ENCODE peak calls at places on chromosome 5, in nine cellular contexts. L, H, D, C, M, K, J, Y and O are unnamed samples.

GRCh38 chr5:10509593-10509992 is 54.3 kb upstream of the ANKRD33B start:
- DNase-seq in L (no peak), H (no peak), D (no peak), C (no peak), M (no peak), K (no peak), J (no peak), Y (no peak), O (no peak)

GRCh38 chr5:370959-371810 is 49.7 kb downstream of the AHRR start:
- DNase-seq in L (no peak), H (peak), D (no peak), C (no peak), M (no peak), K (no peak), J (no peak), Y (peak), O (no peak)

GRCh38 chr5:172407241-172407691 is 47.1 kb downstream of the SH3PXD2B start:
- DNase-seq in L (peak), H (no peak), D (no peak), C (no peak), M (no peak), K (peak), J (no peak), Y (no peak), O (no peak)

GRCh38 chr5:80864706-80865435 is 95.3 kb upstream of the RASGRF2 start:
- DNase-seq in L (no peak), H (no peak), D (no peak), C (no peak), M (no peak), K (no peak), J (no peak), Y (no peak), O (no peak)

GRCh38 chr5:15993934-15994333 is 185.7 kb downstream of the MARCHF11 start:
- DNase-seq in L (no peak), H (no peak), D (no peak), C (peak), M (no peak), K (peak), J (no peak), Y (no peak), O (no peak)

GRCh38 chr5:1806974-1807373 is 5.8 kb downstream of the NDUFS6 start:
- DNase-seq in L (no peak), H (no peak), D (no peak), C (no peak), M (no peak), K (no peak), J (no peak), Y (no peak), O (no peak)

GRCh38 chr5:150001660-150002493 is 1.3 kb downstream of the HMGXB3 start:
- DNase-seq in L (no peak), H (no peak), D (no peak), C (peak), M (peak), K (peak), J (peak), Y (no peak), O (peak)

GRCh38 chr5:159902444-159903121 is 13.7 kb upstream of the ADRA1B start:
- DNase-seq in L (no peak), H (no peak), D (no peak), C (peak), M (peak), K (peak), J (no peak), Y (no peak), O (no peak)

GRCh38 chr5:174734571-174735497 is 10.5 kb downstream of the MSX2 start:
- DNase-seq in L (no peak), H (no peak), D (no peak), C (no peak), M (no peak), K (no peak), J (no peak), Y (no peak), O (no peak)

GRCh38 chr5:132130918-132131715 is 57.5 kb downstream of the CSF2 start:
- DNase-seq in L (no peak), H (no peak), D (no peak), C (no peak), M (no peak), K (no peak), J (no peak), Y (no peak), O (no peak)

GRCh38 chr5:37955748-37956147 is 115.9 kb upstream of the GDNF start:
- DNase-seq in L (no peak), H (no peak), D (no peak), C (no peak), M (no peak), K (no peak), J (no peak), Y (no peak), O (no peak)

GRCh38 chr5:72067682-72068470 is 39.4 kb upstream of the MAP1B start:
- DNase-seq in L (no peak), H (no peak), D (no peak), C (peak), M (peak), K (peak), J (no peak), Y (no peak), O (no peak)

GRCh38 chr5:119400248-119400647 is 44.4 kb downstream of the TNFAIP8 start:
- DNase-seq in L (peak), H (no peak), D (no peak), C (no peak), M (no peak), K (no peak), J (no peak), Y (no peak), O (no peak)

GRCh38 chr5:132479812-132480441 is 10.6 kb downstream of the IRF1 start:
- DNase-seq in L (no peak), H (no peak), D (no peak), C (no peak), M (no peak), K (no peak), J (no peak), Y (no peak), O (no peak)

GRCh38 chr5:145189786-145190185 is 645.4 kb downstream of the PRELID2 start:
- DNase-seq in L (no peak), H (no peak), D (no peak), C (peak), M (no peak), K (no peak), J (no peak), Y (no peak), O (no peak)

GRCh38 chr5:143174714-143175398 is 228.6 kb downstream of the NR3C1 start:
- DNase-seq in L (no peak), H (no peak), D (no peak), C (no peak), M (no peak), K (no peak), J (no peak), Y (no peak), O (no peak)

GRCh38 chr5:96113170-96113939 is 151.7 kb upstream of the ELL2 start:
- DNase-seq in L (no peak), H (no peak), D (no peak), C (no peak), M (no peak), K (no peak), J (peak), Y (no peak), O (no peak)

GRCh38 chr5:103258957-103259704 is 568 bp downstream of the MACIR start:
- DNase-seq in L (peak), H (peak), D (peak), C (peak), M (no peak), K (peak), J (peak), Y (peak), O (peak)

GRCh38 chr5:103256178-103256577 is 2.4 kb upstream of the MACIR start:
- DNase-seq in L (no peak), H (no peak), D (no peak), C (no peak), M (no peak), K (no peak), J (no peak), Y (no peak), O (no peak)

GRCh38 chr5:103260951-103261350 is 2.4 kb downstream of the MACIR start:
- DNase-seq in L (no peak), H (no peak), D (no peak), C (no peak), M (no peak), K (no peak), J (no peak), Y (no peak), O (no peak)

GRCh38 chr5:103259705-103260355 is 1.3 kb downstream of the MACIR start:
- DNase-seq in L (peak), H (no peak), D (no peak), C (peak), M (no peak), K (peak), J (no peak), Y (no peak), O (no peak)

DNA sequence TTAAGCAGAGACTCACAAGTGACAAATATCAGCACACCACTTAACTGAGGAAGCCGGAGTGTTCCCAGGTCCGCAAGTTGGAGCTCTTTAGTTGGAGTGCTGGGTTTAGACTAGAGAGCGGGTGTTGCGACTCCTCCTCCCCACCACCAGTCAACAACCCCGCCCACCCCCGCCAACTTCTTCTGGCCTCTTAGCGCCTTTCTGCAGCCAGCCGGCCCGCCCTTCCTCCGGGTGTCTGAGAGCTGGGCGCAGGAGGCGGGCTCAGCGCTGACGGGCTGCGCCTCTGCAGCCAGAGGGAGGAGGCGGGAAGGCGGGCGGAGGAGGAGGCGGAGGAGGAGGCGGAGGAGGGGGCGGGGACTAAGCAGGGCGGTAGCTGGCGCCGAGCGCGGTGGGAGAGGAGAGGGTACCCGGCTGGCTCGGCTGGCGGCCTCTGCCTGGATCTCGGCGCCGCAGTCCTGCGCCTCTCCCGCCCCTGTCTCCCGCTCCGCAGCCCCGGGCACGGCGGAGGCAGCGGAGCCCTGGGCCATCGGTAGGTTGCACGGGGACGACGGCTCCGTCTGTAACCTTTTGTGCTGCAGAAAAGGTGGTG is at the start of gene MACIR:
- DNase-seq in L (peak), H (peak), D (peak), C (peak), M (peak), K (peak), J (peak), Y (peak), O (peak)
- TF ChIP-seq CTCF in L (peak), H (no peak), D (no peak), C (peak), M (no peak), K (no peak), J (no peak), Y (no peak), O (no peak)

GRCh38 chr5:60535198-60535597 is 164.8 kb downstream of the DEPDC1B start:
- DNase-seq in L (no peak), H (no peak), D (no peak), C (no peak), M (no peak), K (no peak), J (no peak), Y (no peak), O (no peak)

GRCh38 chr5:60538955-60539866 is 160.8 kb downstream of the DEPDC1B start:
- DNase-seq in L (no peak), H (no peak), D (no peak), C (peak), M (no peak), K (peak), J (no peak), Y (no peak), O (no peak)

GRCh38 chr5:60529001-60529400 is 171.0 kb downstream of the DEPDC1B start:
- DNase-seq in L (no peak), H (no peak), D (no peak), C (no peak), M (no peak), K (no peak), J (no peak), Y (no peak), O (no peak)

GRCh38 chr5:60533789-60534188 is 166.2 kb downstream of the DEPDC1B start:
- DNase-seq in L (no peak), H (no peak), D (no peak), C (no peak), M (no peak), K (no peak), J (no peak), Y (no peak), O (no peak)
- TF ChIP-seq CTCF in L (no peak), H (no peak), D (no peak), C (no peak), M (no peak), K (no peak), J (no peak), Y (no peak), O (no peak)

GRCh38 chr5:56289602-56289987 is 56.5 kb upstream of the ANKRD55 start:
- DNase-seq in L (no peak), H (no peak), D (no peak), C (no peak), M (no peak), K (no peak), J (no peak), Y (no peak), O (no peak)

GRCh38 chr5:56282241-56282640 is 49.1 kb upstream of the ANKRD55 start:
- DNase-seq in L (no peak), H (no peak), D (no peak), C (no peak), M (no peak), K (no peak), J (no peak), Y (no peak), O (no peak)

GRCh38 chr5:56288880-56289601 is 55.9 kb upstream of the ANKRD55 start:
- DNase-seq in L (no peak), H (no peak), D (no peak), C (no peak), M (no peak), K (no peak), J (no peak), Y (no peak), O (no peak)

GRCh38 chr5:56282951-56283350 is 49.8 kb upstream of the ANKRD55 start:
- DNase-seq in L (no peak), H (no peak), D (no peak), C (no peak), M (no peak), K (no peak), J (no peak), Y (no peak), O (no peak)

DNA sequence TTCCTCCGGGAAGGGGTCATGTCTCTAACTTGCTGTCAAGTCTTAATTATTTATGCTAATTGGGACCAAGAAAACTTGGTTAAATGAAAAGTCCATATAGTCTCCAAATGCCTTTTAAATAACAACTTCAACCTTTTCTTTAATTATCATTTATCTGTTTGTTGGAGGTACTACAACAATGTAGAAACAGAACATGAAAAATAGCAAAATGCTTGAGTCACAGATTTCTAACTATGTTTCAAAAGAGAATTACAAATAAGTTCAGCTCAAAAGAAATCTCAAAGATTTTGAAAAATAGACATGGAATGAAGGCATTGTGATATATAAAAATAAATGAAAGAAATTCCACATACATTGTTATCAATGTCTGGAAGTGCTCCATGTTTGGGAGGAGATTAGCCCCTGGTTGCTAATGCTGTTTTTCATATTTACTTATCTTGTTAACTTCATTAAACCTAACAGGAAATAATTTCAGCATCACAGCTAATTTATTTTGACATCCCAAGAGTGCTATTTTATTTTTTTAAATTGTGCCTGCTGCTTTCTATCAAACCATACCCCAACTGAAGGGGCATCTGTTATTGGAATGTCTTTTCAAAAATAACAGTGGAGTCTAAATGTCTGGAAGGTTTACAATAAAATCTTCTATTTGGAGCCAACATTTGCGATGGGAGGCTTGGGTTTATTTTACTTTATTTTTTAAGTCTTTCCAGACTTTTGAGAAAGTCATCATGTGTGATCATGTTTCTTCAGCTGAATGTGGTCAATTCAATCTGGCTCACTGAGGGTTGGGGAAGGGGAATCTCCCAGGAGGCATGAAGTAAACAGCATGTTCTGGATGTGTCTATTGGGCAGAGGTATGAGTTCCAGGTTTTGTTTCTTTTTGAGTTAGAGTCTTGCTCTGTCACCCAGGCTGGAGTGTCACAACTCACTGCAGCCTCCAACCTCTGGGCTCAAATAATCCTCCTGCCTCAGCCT is 53.2 kb upstream of the ANKRD55 start:
- DNase-seq in L (no peak), H (no peak), D (no peak), C (no peak), M (no peak), K (peak), J (no peak), Y (no peak), O (no peak)
- TF ChIP-seq CTCF in L (no peak), H (no peak), D (no peak), C (no peak), M (no peak), K (no peak), J (no peak), Y (no peak), O (no peak)

GRCh38 chr5:156109317-156110023 is 217.5 kb upstream of the SGCD start:
- DNase-seq in L (no peak), H (no peak), D (no peak), C (no peak), M (no peak), K (no peak), J (no peak), Y (no peak), O (no peak)
- TF ChIP-seq CTCF in L (no peak), H (no peak), D (no peak), C (no peak), M (no peak), K (no peak), J (no peak), Y (no peak), O (no peak)

GRCh38 chr5:53035868-53036381 is 46.8 kb downstream of the ITGA2 start:
- DNase-seq in L (no peak), H (no peak), D (no peak), C (peak), M (no peak), K (no peak), J (no peak), Y (no peak), O (no peak)
- TF ChIP-seq CTCF in L (no peak), H (no peak), D (peak), C (peak), M (peak), K (peak), J (no peak), Y (no peak), O (peak)

DNA sequence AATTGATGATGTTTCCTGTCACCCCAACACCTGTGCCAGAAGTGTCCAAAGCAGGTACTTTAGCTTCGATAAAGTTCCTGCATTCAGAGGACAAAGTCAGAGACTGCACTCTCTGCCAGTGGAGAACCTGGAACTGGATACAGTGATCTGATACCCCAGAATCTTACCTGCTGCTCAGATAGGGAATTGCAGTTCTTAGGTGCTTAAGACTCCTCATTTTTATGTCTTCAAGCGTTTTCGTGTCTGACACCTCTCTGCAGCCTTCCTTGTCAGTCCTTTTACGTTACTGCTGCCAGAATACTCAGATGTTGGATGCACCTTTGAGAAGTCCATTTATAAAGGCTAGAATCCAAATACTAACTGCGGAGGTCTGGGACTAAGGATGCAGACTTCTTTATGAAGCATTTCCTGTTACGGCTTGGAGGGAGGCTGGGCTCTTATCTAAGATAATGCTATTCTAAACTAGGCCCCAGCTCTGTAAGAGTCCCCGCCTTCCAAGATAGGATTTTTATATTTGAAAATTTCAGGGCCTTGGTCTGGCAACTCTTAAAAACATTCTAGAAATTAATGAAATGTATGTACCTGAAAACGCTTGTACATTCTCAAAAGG is 1.9 kb downstream of the ISOC1 start:
- DNase-seq in L (no peak), H (no peak), D (no peak), C (no peak), M (no peak), K (peak), J (no peak), Y (no peak), O (no peak)
- TF ChIP-seq CTCF in L (no peak), H (no peak), D (no peak), C (no peak), M (peak), K (no peak), J (peak), Y (no peak), O (no peak)